ENCODE peak calls at places on chromosomes 6 and 20, in six cellular contexts. F is heart left ventricle; I is non-pigmented ciliary epithelial cell; J is effector memory CD8-positive, alpha-beta T cell; R is WERI-Rb-1; Y is tibial nerve. C is an unnamed sample.

GRCh38 chr6:73854998-73855718 is 159.2 kb downstream of the CD109 start:
- DNase-seq in R (no peak), I (peak; percentile 24), Y (peak; percentile 84), J (peak; percentile 18), F (no peak), C (no peak)

GRCh38 chr20:38108438-38109024 is 56.5 kb downstream of the TGM2 start:
- DNase-seq in I (no peak), J (no peak), Y (no peak), R (peak; percentile 43), F (peak; percentile 62), C (no peak)

GRCh38 chr20:58243653-58244410 is 15.4 kb upstream of the ANKRD60 start:
- DNase-seq in Y (no peak), I (no peak), J (no peak), F (no peak), R (no peak), C (no peak)

GRCh38 chr6:145491126-145491525 is 244.2 kb downstream of the EPM2A start:
- DNase-seq in I (no peak), R (no peak), Y (no peak), J (no peak), F (no peak), C (no peak)

GRCh38 chr20:44734938-44735337 is 10.7 kb upstream of the KCNK15 start:
- DNase-seq in I (no peak), R (peak; percentile 34), Y (no peak), J (no peak), F (no peak), C (no peak)

GRCh38 chr20:47859255-47859654 is 74.0 kb upstream of the SULF2 start:
- DNase-seq in R (no peak), J (no peak), Y (no peak), F (no peak), I (peak; percentile 18), C (no peak)

GRCh38 chr20:58741384-58741783 is 48.8 kb downstream of the NPEPL1 start:
- DNase-seq in R (no peak), I (no peak), F (no peak), J (no peak), Y (no peak), C (no peak)

GRCh38 chr6:89985744-89986493 is 91.7 kb downstream of the GJA10 start:
- DNase-seq in J (no peak), F (no peak), I (peak; percentile 82), Y (no peak), R (peak; percentile 34), C (no peak)

GRCh38 chr6:141521440-141521839 is 611.3 kb upstream of the GJE1 start:
- DNase-seq in J (no peak), R (no peak), Y (no peak), F (no peak), I (no peak), C (no peak)

GRCh38 chr20:62307226-62308101 is 4.7 kb downstream of the ADRM1 start:
- DNase-seq in R (no peak), J (no peak), I (no peak), Y (no peak), F (no peak), C (no peak)

GRCh38 chr20:13422637-13423036 is 201.6 kb downstream of the ISM1 start:
- DNase-seq in J (no peak), F (no peak), I (no peak), R (no peak), Y (no peak), C (no peak)

GRCh38 chr20:32431457-32431856 is 73.3 kb downstream of the ASXL1 start:
- DNase-seq in F (no peak), Y (no peak), R (no peak), I (no peak), J (no peak), C (no peak)

GRCh38 chr6:70980800-70981199 is 23.9 kb upstream of the B3GAT2 start:
- DNase-seq in R (no peak), J (no peak), Y (no peak), F (peak; percentile 19), I (no peak), C (no peak)

GRCh38 chr6:134316733-134317431 is 1.0 kb downstream of the SGK1 start:
- DNase-seq in F (no peak), R (no peak), J (no peak), Y (no peak), I (no peak), C (no peak)

GRCh38 chr6:161736341-161736740 is 462.5 kb upstream of the AGPAT4 start:
- DNase-seq in Y (no peak), F (no peak), R (peak; percentile 56), I (no peak), J (no peak), C (no peak)

GRCh38 chr20:24303393-24303792 is 166.0 kb upstream of the SYNDIG1 start:
- DNase-seq in J (no peak), R (peak; percentile 64), Y (no peak), I (no peak), F (no peak), C (no peak)

GRCh38 chr6:139117734-139118133 is 17.1 kb upstream of the HECA start:
- DNase-seq in J (no peak), R (no peak), I (no peak), Y (no peak), F (no peak), C (no peak)

GRCh38 chr20:17725094-17725835 is 25.5 kb downstream of the BANF2 start:
- DNase-seq in J (no peak), I (no peak), F (no peak), Y (no peak), R (peak; percentile 66), C (peak; percentile 92)

GRCh38 chr6:25193865-25194679 is 85.1 kb upstream of the CARMIL1 start:
- DNase-seq in I (no peak), J (no peak), R (no peak), F (no peak), Y (no peak), C (no peak)

GRCh38 chr6:89585156-89585555 is 53.4 kb downstream of the LYRM2 start:
- DNase-seq in R (no peak), I (no peak), F (no peak), Y (no peak), J (no peak), C (no peak)

GRCh38 chr6:1609662-1610496 is at the start of gene FOXC1:
- DNase-seq in Y (peak; percentile 86), I (no peak), R (peak; percentile 77), J (no peak), F (peak; percentile 92), C (peak; percentile 85)

GRCh38 chr6:161439093-161439492 is 165.2 kb upstream of the AGPAT4 start:
- DNase-seq in Y (peak; percentile 55), I (peak; percentile 86), F (peak; percentile 71), R (no peak), J (no peak), C (no peak)

GRCh38 chr6:13406781-13407180 is 78.4 kb upstream of the TBC1D7 start:
- DNase-seq in Y (no peak), R (peak; percentile 49), I (no peak), F (no peak), J (no peak), C (no peak)

GRCh38 chr6:16623029-16623653 is 138.1 kb downstream of the ATXN1 start:
- DNase-seq in Y (no peak), F (no peak), R (no peak), J (no peak), I (no peak), C (no peak)

GRCh38 chr20:38604873-38605303 is 3.3 kb downstream of the ARHGAP40 start:
- DNase-seq in J (no peak), I (peak; percentile 60), Y (no peak), F (no peak), R (no peak), C (no peak)

GRCh38 chr6:31525932-31526591 is 2.7 kb upstream of the MCCD1 start:
- DNase-seq in F (no peak), I (no peak), R (no peak), Y (no peak), J (no peak), C (no peak)

GRCh38 chr20:37911838-37912273 is 8.9 kb downstream of the VSTM2L start:
- DNase-seq in F (peak; percentile 47), I (no peak), Y (no peak), R (peak; percentile 69), J (no peak), C (no peak)

GRCh38 chr6:92945799-92946198 is 473.6 kb downstream of the EPHA7 start:
- DNase-seq in F (no peak), R (no peak), Y (no peak), I (peak; percentile 18), J (no peak), C (no peak)

GRCh38 chr6:6714498-6715360 is 126.2 kb downstream of the LY86 start:
- DNase-seq in I (no peak), Y (no peak), J (no peak), F (no peak), R (peak; percentile 65), C (no peak)

GRCh38 chr6:15780437-15780836 is 117.6 kb upstream of the DTNBP1 start:
- DNase-seq in J (no peak), R (no peak), Y (no peak), I (no peak), F (no peak), C (no peak)

GRCh38 chr20:45958593-45958992 is 13.4 kb downstream of the ZNF335 start:
- DNase-seq in J (no peak), R (no peak), Y (no peak), F (no peak), I (no peak), C (no peak)

GRCh38 chr6:111683749-111684267 is 78.1 kb upstream of the TRAF3IP2 start:
- DNase-seq in R (no peak), I (peak; percentile 71), J (no peak), F (no peak), Y (peak; percentile 75), C (no peak)

GRCh38 chr20:43955244-43956191 is 40.9 kb downstream of the TOX2 start:
- DNase-seq in I (peak; percentile 77), R (no peak), J (peak; percentile 22), Y (peak; percentile 16), F (no peak), C (no peak)

GRCh38 chr6:136415351-136416005 is 125.8 kb upstream of the BCLAF1 start:
- DNase-seq in I (no peak), F (no peak), Y (peak; percentile 17), J (no peak), R (no peak), C (peak; percentile 57)

GRCh38 chr6:167073679-167074274 is 49.1 kb upstream of the CCR6 start:
- DNase-seq in Y (no peak), F (no peak), J (no peak), R (no peak), I (no peak), C (no peak)

GRCh38 chr6:35962779-35963570 is 42.1 kb upstream of the SRPK1 start:
- DNase-seq in R (no peak), Y (no peak), I (no peak), J (no peak), F (no peak), C (no peak)

GRCh38 chr20:31962741-31963140 is 5.2 kb upstream of the XKR7 start:
- DNase-seq in F (no peak), Y (no peak), I (no peak), R (peak; percentile 87), J (no peak), C (no peak)

C was measured in lower lobe of right lung.